ENCODE peak calls at places on chromosomes 6 and 20, in seven cellular contexts. One of them, this sample, is unnamed.

GRCh38 chr20:2778602-2779321 is 21.7 kb downstream of the CPXM1 start:
- DNase-seq in HEK293T: no peak
- DNase-seq in activated naive CD8-positive, alpha-beta T cell treated with anti-CD3 and anti-CD28 coated beads, Interleukin-2, amount 50 U/mL, for 24 hours: no peak
- DNase-seq in activated CD4-positive, alpha-beta memory T cell treated with anti-CD3 and anti-CD28 coated beads, Interleukin-2, amount 10 ng/mL, durations not matched to agents 7 days and 5 days: no peak
- DNase-seq in activated CD8-positive, alpha-beta memory T cell treated with anti-CD3 and anti-CD28 coated beads for 24 hours: no peak
- DNase-seq in GM19239: no peak
- DNase-seq in non-pigmented ciliary epithelial cell: no peak
- DNase-seq in this sample: no peak

GRCh38 chr6:138377042-138377441 is 663 bp upstream of the SMIM28 start:
- DNase-seq in activated CD8-positive, alpha-beta memory T cell treated with anti-CD3 and anti-CD28 coated beads for 24 hours: no peak
- DNase-seq in HEK293T: no peak
- DNase-seq in non-pigmented ciliary epithelial cell: no peak
- DNase-seq in activated CD4-positive, alpha-beta memory T cell treated with anti-CD3 and anti-CD28 coated beads, Interleukin-2, amount 10 ng/mL, durations not matched to agents 7 days and 5 days: no peak
- DNase-seq in GM19239: no peak
- DNase-seq in activated naive CD8-positive, alpha-beta T cell treated with anti-CD3 and anti-CD28 coated beads, Interleukin-2, amount 50 U/mL, for 24 hours: no peak
- DNase-seq in this sample: no peak

GRCh38 chr20:50341880-50342637 is 151.4 kb downstream of the CEBPB start:
- DNase-seq in GM19239: no peak
- DNase-seq in activated CD4-positive, alpha-beta memory T cell treated with anti-CD3 and anti-CD28 coated beads, Interleukin-2, amount 10 ng/mL, durations not matched to agents 7 days and 5 days: no peak
- DNase-seq in non-pigmented ciliary epithelial cell: no peak
- DNase-seq in activated naive CD8-positive, alpha-beta T cell treated with anti-CD3 and anti-CD28 coated beads, Interleukin-2, amount 50 U/mL, for 24 hours: no peak
- DNase-seq in activated CD8-positive, alpha-beta memory T cell treated with anti-CD3 and anti-CD28 coated beads for 24 hours: no peak
- DNase-seq in HEK293T: no peak
- DNase-seq in this sample: no peak

GRCh38 chr6:16704706-16705402 is 56.4 kb downstream of the ATXN1 start:
- DNase-seq in GM19239: no peak
- DNase-seq in activated CD8-positive, alpha-beta memory T cell treated with anti-CD3 and anti-CD28 coated beads for 24 hours: no peak
- DNase-seq in non-pigmented ciliary epithelial cell: no peak
- DNase-seq in activated CD4-positive, alpha-beta memory T cell treated with anti-CD3 and anti-CD28 coated beads, Interleukin-2, amount 10 ng/mL, durations not matched to agents 7 days and 5 days: peak
- DNase-seq in HEK293T: no peak
- DNase-seq in activated naive CD8-positive, alpha-beta T cell treated with anti-CD3 and anti-CD28 coated beads, Interleukin-2, amount 50 U/mL, for 24 hours: peak
- DNase-seq in this sample: no peak

GRCh38 chr6:110543106-110543505 is 66.7 kb upstream of the SLC22A16 start:
- DNase-seq in activated CD8-positive, alpha-beta memory T cell treated with anti-CD3 and anti-CD28 coated beads for 24 hours: no peak
- DNase-seq in non-pigmented ciliary epithelial cell: no peak
- DNase-seq in activated naive CD8-positive, alpha-beta T cell treated with anti-CD3 and anti-CD28 coated beads, Interleukin-2, amount 50 U/mL, for 24 hours: no peak
- DNase-seq in HEK293T: no peak
- DNase-seq in activated CD4-positive, alpha-beta memory T cell treated with anti-CD3 and anti-CD28 coated beads, Interleukin-2, amount 10 ng/mL, durations not matched to agents 7 days and 5 days: no peak
- DNase-seq in GM19239: no peak
- DNase-seq in this sample: peak

GRCh38 chr6:112690497-112691202 is 343.5 kb downstream of the RFPL4B start:
- DNase-seq in GM19239: no peak
- DNase-seq in activated naive CD8-positive, alpha-beta T cell treated with anti-CD3 and anti-CD28 coated beads, Interleukin-2, amount 50 U/mL, for 24 hours: no peak
- DNase-seq in HEK293T: no peak
- DNase-seq in activated CD4-positive, alpha-beta memory T cell treated with anti-CD3 and anti-CD28 coated beads, Interleukin-2, amount 10 ng/mL, durations not matched to agents 7 days and 5 days: no peak
- DNase-seq in non-pigmented ciliary epithelial cell: no peak
- DNase-seq in activated CD8-positive, alpha-beta memory T cell treated with anti-CD3 and anti-CD28 coated beads for 24 hours: no peak
- DNase-seq in this sample: no peak

GRCh38 chr20:50153153-50153499 is 397 bp downstream of the PEDS1 start:
- DNase-seq in HEK293T: no peak
- DNase-seq in activated CD4-positive, alpha-beta memory T cell treated with anti-CD3 and anti-CD28 coated beads, Interleukin-2, amount 10 ng/mL, durations not matched to agents 7 days and 5 days: no peak
- DNase-seq in GM19239: peak
- DNase-seq in non-pigmented ciliary epithelial cell: no peak
- DNase-seq in activated naive CD8-positive, alpha-beta T cell treated with anti-CD3 and anti-CD28 coated beads, Interleukin-2, amount 50 U/mL, for 24 hours: no peak
- DNase-seq in activated CD8-positive, alpha-beta memory T cell treated with anti-CD3 and anti-CD28 coated beads for 24 hours: no peak
- DNase-seq in this sample: no peak

GRCh38 chr6:163945813-163946212 is 531.3 kb downstream of the QKI start:
- DNase-seq in activated CD4-positive, alpha-beta memory T cell treated with anti-CD3 and anti-CD28 coated beads, Interleukin-2, amount 10 ng/mL, durations not matched to agents 7 days and 5 days: no peak
- DNase-seq in activated CD8-positive, alpha-beta memory T cell treated with anti-CD3 and anti-CD28 coated beads for 24 hours: no peak
- DNase-seq in HEK293T: no peak
- DNase-seq in activated naive CD8-positive, alpha-beta T cell treated with anti-CD3 and anti-CD28 coated beads, Interleukin-2, amount 50 U/mL, for 24 hours: no peak
- DNase-seq in GM19239: no peak
- DNase-seq in non-pigmented ciliary epithelial cell: no peak
- DNase-seq in this sample: no peak

GRCh38 chr6:166627875-166628849 is 1.1 kb upstream of the RPS6KA2 start:
- DNase-seq in GM19239: peak
- DNase-seq in activated CD8-positive, alpha-beta memory T cell treated with anti-CD3 and anti-CD28 coated beads for 24 hours: peak
- DNase-seq in activated naive CD8-positive, alpha-beta T cell treated with anti-CD3 and anti-CD28 coated beads, Interleukin-2, amount 50 U/mL, for 24 hours: peak
- DNase-seq in non-pigmented ciliary epithelial cell: no peak
- DNase-seq in HEK293T: peak
- DNase-seq in activated CD4-positive, alpha-beta memory T cell treated with anti-CD3 and anti-CD28 coated beads, Interleukin-2, amount 10 ng/mL, durations not matched to agents 7 days and 5 days: peak
- DNase-seq in this sample: peak

GRCh38 chr20:4603724-4604123 is 118.0 kb upstream of the PRND start:
- DNase-seq in activated CD4-positive, alpha-beta memory T cell treated with anti-CD3 and anti-CD28 coated beads, Interleukin-2, amount 10 ng/mL, durations not matched to agents 7 days and 5 days: no peak
- DNase-seq in activated naive CD8-positive, alpha-beta T cell treated with anti-CD3 and anti-CD28 coated beads, Interleukin-2, amount 50 U/mL, for 24 hours: no peak
- DNase-seq in GM19239: no peak
- DNase-seq in non-pigmented ciliary epithelial cell: no peak
- DNase-seq in activated CD8-positive, alpha-beta memory T cell treated with anti-CD3 and anti-CD28 coated beads for 24 hours: no peak
- DNase-seq in HEK293T: no peak
- DNase-seq in this sample: peak

GRCh38 chr20:62716198-62716940 is 7.7 kb downstream of the NTSR1 start:
- DNase-seq in GM19239: no peak
- DNase-seq in activated CD8-positive, alpha-beta memory T cell treated with anti-CD3 and anti-CD28 coated beads for 24 hours: no peak
- DNase-seq in HEK293T: no peak
- DNase-seq in non-pigmented ciliary epithelial cell: no peak
- DNase-seq in activated CD4-positive, alpha-beta memory T cell treated with anti-CD3 and anti-CD28 coated beads, Interleukin-2, amount 10 ng/mL, durations not matched to agents 7 days and 5 days: peak
- DNase-seq in activated naive CD8-positive, alpha-beta T cell treated with anti-CD3 and anti-CD28 coated beads, Interleukin-2, amount 50 U/mL, for 24 hours: peak
- DNase-seq in this sample: peak

GRCh38 chr6:170439366-170440351 is 113.4 kb downstream of the PSMB1 start:
- DNase-seq in non-pigmented ciliary epithelial cell: no peak
- DNase-seq in activated CD4-positive, alpha-beta memory T cell treated with anti-CD3 and anti-CD28 coated beads, Interleukin-2, amount 10 ng/mL, durations not matched to agents 7 days and 5 days: no peak
- DNase-seq in activated naive CD8-positive, alpha-beta T cell treated with anti-CD3 and anti-CD28 coated beads, Interleukin-2, amount 50 U/mL, for 24 hours: no peak
- DNase-seq in HEK293T: no peak
- DNase-seq in activated CD8-positive, alpha-beta memory T cell treated with anti-CD3 and anti-CD28 coated beads for 24 hours: peak
- DNase-seq in GM19239: no peak
- DNase-seq in this sample: peak

GRCh38 chr20:15455279-15455678 is 1117.9 kb upstream of the FLRT3 start:
- DNase-seq in HEK293T: no peak
- DNase-seq in activated naive CD8-positive, alpha-beta T cell treated with anti-CD3 and anti-CD28 coated beads, Interleukin-2, amount 50 U/mL, for 24 hours: no peak
- DNase-seq in activated CD4-positive, alpha-beta memory T cell treated with anti-CD3 and anti-CD28 coated beads, Interleukin-2, amount 10 ng/mL, durations not matched to agents 7 days and 5 days: no peak
- DNase-seq in GM19239: no peak
- DNase-seq in non-pigmented ciliary epithelial cell: no peak
- DNase-seq in activated CD8-positive, alpha-beta memory T cell treated with anti-CD3 and anti-CD28 coated beads for 24 hours: no peak
- DNase-seq in this sample: no peak

GRCh38 chr20:2736441-2736840 is 43.9 kb downstream of the EBF4 start:
- DNase-seq in activated CD8-positive, alpha-beta memory T cell treated with anti-CD3 and anti-CD28 coated beads for 24 hours: no peak
- DNase-seq in non-pigmented ciliary epithelial cell: no peak
- DNase-seq in HEK293T: no peak
- DNase-seq in GM19239: no peak
- DNase-seq in activated CD4-positive, alpha-beta memory T cell treated with anti-CD3 and anti-CD28 coated beads, Interleukin-2, amount 10 ng/mL, durations not matched to agents 7 days and 5 days: no peak
- DNase-seq in activated naive CD8-positive, alpha-beta T cell treated with anti-CD3 and anti-CD28 coated beads, Interleukin-2, amount 50 U/mL, for 24 hours: no peak
- DNase-seq in this sample: no peak

GRCh38 chr6:26196846-26197683 is 109.8 kb downstream of the HFE start:
- DNase-seq in HEK293T: no peak
- DNase-seq in activated CD4-positive, alpha-beta memory T cell treated with anti-CD3 and anti-CD28 coated beads, Interleukin-2, amount 10 ng/mL, durations not matched to agents 7 days and 5 days: peak
- DNase-seq in activated CD8-positive, alpha-beta memory T cell treated with anti-CD3 and anti-CD28 coated beads for 24 hours: peak
- DNase-seq in non-pigmented ciliary epithelial cell: peak
- DNase-seq in activated naive CD8-positive, alpha-beta T cell treated with anti-CD3 and anti-CD28 coated beads, Interleukin-2, amount 50 U/mL, for 24 hours: peak
- DNase-seq in GM19239: no peak
- DNase-seq in this sample: peak

GRCh38 chr6:36724514-36725385 is 27.1 kb downstream of the RAB44 start:
- DNase-seq in non-pigmented ciliary epithelial cell: no peak
- DNase-seq in activated CD4-positive, alpha-beta memory T cell treated with anti-CD3 and anti-CD28 coated beads, Interleukin-2, amount 10 ng/mL, durations not matched to agents 7 days and 5 days: peak
- DNase-seq in activated naive CD8-positive, alpha-beta T cell treated with anti-CD3 and anti-CD28 coated beads, Interleukin-2, amount 50 U/mL, for 24 hours: peak
- DNase-seq in HEK293T: peak
- DNase-seq in GM19239: peak
- DNase-seq in activated CD8-positive, alpha-beta memory T cell treated with anti-CD3 and anti-CD28 coated beads for 24 hours: no peak
- DNase-seq in this sample: peak

GRCh38 chr20:45782890-45783289 is 8.8 kb downstream of the WFDC3 start:
- DNase-seq in GM19239: no peak
- DNase-seq in activated CD4-positive, alpha-beta memory T cell treated with anti-CD3 and anti-CD28 coated beads, Interleukin-2, amount 10 ng/mL, durations not matched to agents 7 days and 5 days: peak
- DNase-seq in activated naive CD8-positive, alpha-beta T cell treated with anti-CD3 and anti-CD28 coated beads, Interleukin-2, amount 50 U/mL, for 24 hours: no peak
- DNase-seq in non-pigmented ciliary epithelial cell: no peak
- DNase-seq in HEK293T: no peak
- DNase-seq in activated CD8-positive, alpha-beta memory T cell treated with anti-CD3 and anti-CD28 coated beads for 24 hours: no peak
- DNase-seq in this sample: peak